ENCODE peak calls at places on chromosome 18, in four cellular contexts. G is A549, H is SK-N-SH, X is HCT116. B is an unnamed sample.

GRCh38 chr18:70301667-70302066 is 12.8 kb downstream of the SOCS6 start:
- DNase-seq in G (no peak), H (no peak), X (no peak), B (no peak)

GRCh38 chr18:50518787-50519520 is 40.9 kb upstream of the MAPK4 start:
- DNase-seq in G (no peak), H (no peak), X (no peak), B (no peak)

GRCh38 chr18:49258938-49259337 is 201.5 kb downstream of the DYM start:
- DNase-seq in G (no peak), H (no peak), X (no peak), B (no peak)

GRCh38 chr18:51235011-51235789 is 37.7 kb upstream of the MEX3C start:
- DNase-seq in G (peak; percentile 55), H (no peak), X (no peak), B (no peak)

GRCh38 chr18:3984163-3984757 is 470.8 kb downstream of the DLGAP1 start:
- DNase-seq in G (no peak), H (no peak), X (no peak), B (no peak)

GRCh38 chr18:35143615-35144596 is 96.9 kb upstream of the ZNF397 start:
- DNase-seq in G (peak; percentile 19), H (peak; percentile 70), X (peak; percentile 32), B (peak; percentile 62)

GRCh38 chr18:80196528-80197320 is 50.6 kb downstream of the PARD6G start:
- DNase-seq in G (no peak), H (no peak), X (no peak), B (no peak)

GRCh38 chr18:6269933-6270332 is 144.8 kb downstream of the L3MBTL4 start:
- DNase-seq in G (no peak), H (no peak), X (no peak), B (no peak)

GRCh38 chr18:32037616-32038015 is 19.0 kb downstream of the RNF125 start:
- DNase-seq in G (no peak), H (no peak), X (no peak), B (no peak)

GRCh38 chr18:76932026-76932819 is 109.9 kb downstream of the ZNF236 start:
- DNase-seq in G (no peak), H (no peak), X (no peak), B (no peak)

GRCh38 chr18:30361864-30362540 is 680.5 kb downstream of the DSC3 start:
- DNase-seq in G (no peak), H (no peak), X (no peak), B (peak; percentile 25)

GRCh38 chr18:67525328-67526110 is 9.0 kb upstream of the DSEL start:
- DNase-seq in G (peak; percentile 14), H (no peak), X (no peak), B (no peak)

DNA sequence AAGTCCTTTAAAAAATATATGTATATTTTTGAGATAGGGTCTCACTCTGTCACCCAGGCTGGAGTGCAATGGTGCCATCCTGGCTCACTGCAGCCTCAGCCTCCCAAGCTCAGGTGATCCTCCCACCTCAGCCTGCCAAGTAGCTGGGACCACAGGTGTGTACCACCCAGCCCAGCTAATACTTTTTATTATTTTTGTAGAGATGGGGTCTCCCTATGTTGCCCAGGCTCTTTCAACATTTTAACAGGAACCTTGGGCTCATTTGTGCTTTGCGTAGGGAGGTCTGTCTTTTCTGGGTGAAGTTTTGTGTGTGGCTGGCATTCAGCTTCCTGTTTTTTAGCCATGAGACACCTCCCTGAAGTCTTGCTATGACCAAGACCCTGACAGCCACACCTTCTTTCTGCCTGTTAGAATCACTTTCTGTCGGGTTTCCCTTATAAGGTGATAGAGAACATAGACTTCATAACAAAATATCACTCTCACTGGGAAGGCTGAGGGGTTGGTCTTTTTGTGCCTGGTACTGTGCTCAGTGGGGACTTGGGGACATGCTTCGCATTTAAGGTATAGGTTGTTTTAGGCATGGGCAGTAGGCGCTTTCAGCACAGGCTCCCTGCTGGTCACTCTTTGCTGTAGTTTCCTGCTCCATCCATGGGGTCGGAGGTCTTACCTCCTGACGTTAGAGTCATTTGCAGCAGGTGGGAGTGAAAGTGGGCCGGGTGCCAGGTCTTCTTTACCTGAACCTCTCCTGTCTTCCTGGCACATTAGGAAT is 3.4 kb downstream of the RAB31 start:
- DNase-seq in G (no peak), H (no peak), X (no peak), B (no peak)
- TF ChIP-seq MAX in G (no peak), H (no peak), X (no peak), B (no peak)

DNA sequence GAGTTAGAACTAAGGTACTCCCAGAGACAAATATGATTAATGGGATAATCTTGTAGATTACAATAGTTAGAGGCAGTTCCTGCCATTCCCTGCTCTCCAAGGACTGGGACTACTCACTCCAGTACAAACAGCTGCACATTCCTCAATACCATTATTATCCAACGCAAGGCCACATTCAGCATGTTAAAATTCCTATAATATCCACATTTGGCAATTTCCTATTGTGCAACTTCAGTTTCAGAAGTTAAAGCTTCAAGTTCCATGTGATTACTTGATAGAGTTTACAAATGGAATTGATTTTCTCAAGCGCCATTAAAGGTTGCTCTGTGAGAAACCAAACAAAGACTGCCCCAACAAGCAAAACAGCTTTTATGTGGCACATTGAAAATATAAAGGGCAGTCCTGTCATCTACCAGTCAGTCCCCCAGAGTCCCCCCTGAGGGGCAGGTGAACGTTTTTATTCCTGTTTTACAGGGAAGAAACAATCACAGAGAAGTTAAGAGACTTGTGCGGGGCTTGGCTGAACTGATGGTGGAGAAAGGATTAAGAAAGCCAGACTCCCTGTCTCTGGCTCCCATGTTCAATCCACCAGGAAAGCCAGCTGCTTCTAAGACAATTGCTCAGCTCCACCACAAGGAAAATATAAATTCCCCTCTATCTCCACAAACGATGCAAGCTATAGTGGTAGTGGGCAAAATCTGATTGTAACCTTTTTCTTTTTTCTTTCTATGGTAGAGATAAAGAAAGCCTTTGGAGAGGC is 72.6 kb downstream of the TXNL1 start:
- DNase-seq in G (no peak), H (peak; percentile 27), X (no peak), B (no peak)
- TF ChIP-seq MAX in G (no peak), H (no peak), X (no peak), B (no peak)

DNA sequence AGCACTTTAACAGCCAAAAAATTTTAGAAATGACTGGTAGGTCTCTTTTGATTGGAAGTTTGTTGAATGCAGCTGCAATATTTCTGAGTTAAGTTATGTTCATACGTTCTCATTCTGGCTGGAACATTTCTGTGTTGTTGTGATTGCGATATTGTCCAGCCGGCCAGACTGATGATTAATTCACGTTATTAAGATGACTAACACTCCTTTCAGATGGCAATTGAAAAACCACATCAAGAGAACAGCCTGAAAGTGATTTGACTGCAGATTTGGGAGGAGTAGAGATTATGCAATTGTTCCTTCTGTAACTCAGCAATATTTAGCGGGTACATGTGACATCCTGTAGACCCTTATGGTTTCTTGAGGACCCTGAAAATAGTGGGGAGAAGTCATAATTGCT is 133.7 kb downstream of the FBXO15 start:
- DNase-seq in G (no peak), H (no peak), X (no peak), B (no peak)
- TF ChIP-seq MAX in G (no peak), H (no peak), X (no peak), B (no peak)

DNA sequence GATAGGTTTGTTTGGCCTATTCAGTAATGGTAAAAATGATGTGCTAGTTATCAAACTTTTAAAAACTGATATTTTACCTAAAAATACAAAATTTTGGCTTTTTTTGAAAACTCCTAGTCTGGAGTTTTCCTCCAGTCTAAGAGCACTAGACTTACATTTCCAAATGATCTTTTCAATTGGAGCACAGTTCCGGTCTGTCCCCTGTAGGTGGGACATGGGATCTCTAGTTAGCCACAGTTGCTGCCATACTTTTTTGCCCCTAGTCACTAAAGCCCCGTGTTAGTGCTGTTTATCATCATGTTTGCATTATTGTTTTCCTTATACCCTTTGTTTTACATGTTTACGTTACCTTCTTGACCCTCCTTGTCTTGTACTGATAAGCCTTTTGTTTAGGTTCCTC is 52.4 kb downstream of the RELCH start:
- DNase-seq in G (no peak), H (no peak), X (no peak), B (no peak)
- TF ChIP-seq MAX in G (no peak), H (no peak), X (no peak), B (no peak)

GRCh38 chr18:78655921-78656320 is 323.7 kb upstream of the SALL3 start:
- DNase-seq in G (no peak), H (no peak), X (no peak), B (no peak)
- TF ChIP-seq MAX in G (no peak), H (no peak), X (no peak), B (no peak)

DNA sequence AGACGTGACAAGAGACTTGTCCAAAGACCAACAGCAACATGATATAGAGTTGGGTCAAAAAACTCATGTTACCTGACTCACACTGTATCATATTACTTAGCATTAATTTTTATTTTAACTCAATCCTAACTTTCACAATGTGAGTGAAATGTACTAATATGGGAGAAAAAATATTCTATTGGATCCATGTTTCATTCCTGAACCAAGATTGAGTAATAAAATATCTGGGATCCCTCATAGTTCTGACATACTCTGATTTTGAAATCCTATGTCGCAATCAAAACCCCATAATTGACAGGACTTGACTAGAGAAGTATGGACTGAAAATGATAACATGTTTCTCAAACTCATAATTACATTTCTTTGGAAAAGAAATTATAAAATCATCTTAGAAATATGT is 190.4 kb downstream of the RIT2 start:
- DNase-seq in G (no peak), H (no peak), X (no peak), B (no peak)
- TF ChIP-seq MAX in G (no peak), H (no peak), X (no peak), B (no peak)

GRCh38 chr18:58970943-58971799 is 106.5 kb downstream of the ZNF532 start:
- DNase-seq in G (no peak), H (no peak), X (no peak), B (no peak)

GRCh38 chr18:58977801-58978200 is 113.1 kb downstream of the ZNF532 start:
- DNase-seq in G (no peak), H (no peak), X (no peak), B (no peak)

GRCh38 chr18:58977223-58977622 is 112.5 kb downstream of the ZNF532 start:
- DNase-seq in G (no peak), H (no peak), X (no peak), B (no peak)

GRCh38 chr18:58978916-58979315 is 114.2 kb downstream of the ZNF532 start:
- DNase-seq in G (no peak), H (no peak), X (no peak), B (no peak)

GRCh38 chr18:58975296-58975695 is 110.6 kb downstream of the ZNF532 start:
- DNase-seq in G (no peak), H (no peak), X (no peak), B (no peak)
- TF ChIP-seq MAX in G (no peak), H (no peak), X (no peak), B (no peak)

DNA sequence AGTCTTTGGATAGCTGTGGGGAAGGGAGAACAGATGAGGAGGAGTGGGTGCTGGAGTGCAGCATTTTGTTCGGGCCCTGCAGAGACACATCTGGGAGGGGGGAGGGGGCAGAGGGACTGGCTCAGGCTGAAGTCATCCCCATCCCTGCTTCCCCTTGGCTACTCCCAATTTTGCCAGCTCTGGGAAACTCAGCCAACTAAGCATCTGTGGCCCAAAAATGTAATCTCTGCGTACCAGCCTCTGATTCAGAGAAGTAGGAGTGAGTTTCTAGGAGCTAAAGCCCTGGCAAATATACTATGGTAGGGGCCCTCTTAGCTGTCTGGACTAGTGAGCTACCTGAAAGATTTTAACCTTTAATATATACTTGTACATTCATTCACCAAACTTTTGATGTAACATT is 214.4 kb downstream of the ZBTB7C start:
- DNase-seq in G (no peak), H (no peak), X (no peak), B (no peak)
- TF ChIP-seq MAX in G (no peak), H (no peak), X (no peak), B (no peak)

B was measured in WTC11.